ENCODE peak calls at places on chromosome 2, in ten cellular contexts. I, L, P, C, T, M, S, A, Z and N are unnamed samples.

GRCh38 chr2:136306801-136307200 is 188.9 kb upstream of the CXCR4 start:
- DNase-seq in I (no peak), L (no peak), P (no peak), C (no peak), T (no peak), M (no peak), S (no peak), A (no peak), Z (no peak), N (no peak)

GRCh38 chr2:228675715-228676114 is 494.2 kb upstream of the SPHKAP start:
- DNase-seq in I (no peak), L (no peak), P (no peak), C (no peak), T (no peak), M (no peak), S (no peak), A (no peak), Z (peak; percentile 32), N (peak; percentile 60)

GRCh38 chr2:86417961-86418360 is 23.2 kb upstream of the KDM3A start:
- DNase-seq in I (no peak), L (no peak), P (no peak), C (no peak), T (no peak), M (no peak), S (no peak), A (peak; percentile 29), Z (no peak), N (peak; percentile 44)

GRCh38 chr2:157386247-157386646 is 57.6 kb downstream of the CYTIP start:
- DNase-seq in I (no peak), L (no peak), P (no peak), C (no peak), T (no peak), M (no peak), S (no peak), A (no peak), Z (no peak), N (no peak)

GRCh38 chr2:190576565-190576964 is 42.0 kb upstream of the NEMP2 start:
- DNase-seq in I (no peak), L (no peak), P (no peak), C (no peak), T (no peak), M (no peak), S (no peak), A (no peak), Z (peak; percentile 25), N (no peak)

GRCh38 chr2:219739061-219739460 is 111.6 kb downstream of the SLC4A3 start:
- DNase-seq in I (no peak), L (no peak), P (no peak), C (no peak), T (no peak), M (no peak), S (no peak), A (no peak), Z (peak; percentile 43), N (no peak)

GRCh38 chr2:127024769-127025356 is 82.1 kb downstream of the BIN1 start:
- DNase-seq in I (peak; percentile 42), L (no peak), P (no peak), C (no peak), T (no peak), M (no peak), S (no peak), A (no peak), Z (peak; percentile 49), N (peak; percentile 43)

GRCh38 chr2:70726186-70726585 is 41.8 kb downstream of the ADD2 start:
- DNase-seq in I (no peak), L (no peak), P (no peak), C (no peak), T (no peak), M (no peak), S (no peak), A (no peak), Z (no peak), N (no peak)

GRCh38 chr2:60602388-60602787 is 48.9 kb upstream of the BCL11A start:
- DNase-seq in I (no peak), L (peak; percentile 75), P (no peak), C (no peak), T (peak; percentile 24), M (no peak), S (no peak), A (no peak), Z (no peak), N (no peak)

GRCh38 chr2:100988630-100989417 is 13.3 kb upstream of the RPL31 start:
- DNase-seq in I (no peak), L (no peak), P (peak; percentile 46), C (no peak), T (no peak), M (no peak), S (no peak), A (no peak), Z (peak; percentile 74), N (peak; percentile 77)

GRCh38 chr2:241314181-241314932 is 1.1 kb downstream of the HDLBP start:
- DNase-seq in I (no peak), L (no peak), P (peak; percentile 68), C (no peak), T (no peak), M (no peak), S (no peak), A (peak; percentile 30), Z (peak; percentile 65), N (peak; percentile 62)

GRCh38 chr2:43233218-43234212 is 7.1 kb upstream of the ZFP36L2 start:
- DNase-seq in I (no peak), L (peak; percentile 51), P (no peak), C (no peak), T (no peak), M (no peak), S (no peak), A (no peak), Z (no peak), N (no peak)

GRCh38 chr2:173961346-173961705 is 3.8 kb downstream of the SP3 start:
- DNase-seq in I (no peak), L (no peak), P (no peak), C (no peak), T (no peak), M (no peak), S (no peak), A (peak; percentile 20), Z (peak; percentile 43), N (no peak)

GRCh38 chr2:135820003-135820618 is 16.9 kb downstream of the LCT start:
- DNase-seq in I (no peak), L (no peak), P (no peak), C (peak; percentile 33), T (peak; percentile 64), M (no peak), S (peak; percentile 48), A (no peak), Z (peak; percentile 55), N (peak; percentile 36)

GRCh38 chr2:8059255-8059654 is 622.6 kb upstream of the ID2 start:
- DNase-seq in I (peak; percentile 88), L (no peak), P (no peak), C (no peak), T (no peak), M (no peak), S (no peak), A (no peak), Z (no peak), N (no peak)